ENCODE peak calls at places on chromosomes 4 and X, in seven cellular contexts. D is tibial artery, T is activated B cell treated with CpG ODN at 0.5 μM for 24 hours, Q is transverse colon, H is pancreas, B is foreskin fibroblast, K is AG04450. W is an unnamed sample.

GRCh38 chrX:24668111-24668510 is 21.0 kb upstream of the PCYT1B start:
- DNase-seq in D (no peak), T (no peak), Q (no peak), H (no peak), B (no peak), K (no peak), W (peak; percentile 10)

GRCh38 chr4:15434086-15434485 is 6.3 kb downstream of the C1QTNF7 start:
- DNase-seq in D (no peak), T (no peak), Q (no peak), H (no peak), B (peak; percentile 61), K (no peak), W (peak; percentile 41)

GRCh38 chr4:72631296-72631695 is 62.3 kb upstream of the ADAMTS3 start:
- DNase-seq in D (no peak), T (no peak), Q (no peak), H (no peak), B (peak; percentile 42), K (peak; percentile 3), W (peak; percentile 58)

GRCh38 chr4:74161676-74162450 is 3.9 kb downstream of the MTHFD2L start:
- DNase-seq in D (no peak), T (no peak), Q (no peak), H (no peak), B (no peak), K (no peak), W (peak; percentile 43)

GRCh38 chrX:21394792-21395191 is 20.6 kb downstream of the CNKSR2 start:
- DNase-seq in D (no peak), T (no peak), Q (no peak), H (no peak), B (no peak), K (no peak), W (no peak)

GRCh38 chrX:110418220-110418856 is 59.7 kb downstream of the RTL9 start:
- DNase-seq in D (no peak), T (no peak), Q (no peak), H (no peak), B (peak; percentile 69), K (peak; percentile 50), W (peak; percentile 69)

GRCh38 chr4:144644368-144645101 is 1.4 kb upstream of the HHIP start:
- DNase-seq in D (no peak), T (no peak), Q (no peak), H (no peak), B (no peak), K (no peak), W (peak; percentile 37)

GRCh38 chrX:153687121-153688039 is at the start of gene SLC6A8:
- DNase-seq in D (peak; percentile 86), T (peak; percentile 34), Q (peak; percentile 71), H (peak; percentile 75), B (peak; percentile 50), K (peak; percentile 15), W (peak; percentile 52)

GRCh38 chr4:86033171-86033570 is 326.7 kb downstream of the MAPK10 start:
- DNase-seq in D (peak; percentile 78), T (no peak), Q (peak; percentile 9), H (no peak), B (peak; percentile 42), K (no peak), W (peak; percentile 97)

GRCh38 chr4:68905598-68906237 is 45.9 kb downstream of the UGT2A3 start:
- DNase-seq in D (no peak), T (no peak), Q (no peak), H (peak; percentile 58), B (no peak), K (no peak), W (peak; percentile 81)

GRCh38 chr4:42995343-42995944 is 102.9 kb downstream of the GRXCR1 start:
- DNase-seq in D (no peak), T (no peak), Q (no peak), H (no peak), B (no peak), K (peak; percentile 1), W (peak; percentile 46)

GRCh38 chrX:27981349-27981748 is at the start of gene DCAF8L1:
- DNase-seq in D (no peak), T (no peak), Q (no peak), H (no peak), B (no peak), K (no peak), W (no peak)

GRCh38 chr4:85928775-85929585 is 430.9 kb downstream of the MAPK10 start:
- DNase-seq in D (no peak), T (no peak), Q (no peak), H (peak; percentile 71), B (no peak), K (no peak), W (peak; percentile 9)

GRCh38 chr4:170242471-170242870 is 152.7 kb upstream of the AADAT start:
- DNase-seq in D (no peak), T (no peak), Q (no peak), H (no peak), B (no peak), K (no peak), W (no peak)

GRCh38 chrX:100647739-100648138 is 3.7 kb downstream of the SRPX2 start:
- DNase-seq in D (no peak), T (no peak), Q (no peak), H (no peak), B (no peak), K (no peak), W (no peak)

GRCh38 chr4:144621681-144622080 is 24.3 kb upstream of the HHIP start:
- DNase-seq in D (no peak), T (no peak), Q (no peak), H (no peak), B (no peak), K (no peak), W (no peak)

GRCh38 chr4:21655100-21655499 is 293.5 kb downstream of the KCNIP4 start:
- DNase-seq in D (no peak), T (no peak), Q (no peak), H (no peak), B (no peak), K (no peak), W (no peak)

GRCh38 chrX:105999294-105999693 is 39.2 kb downstream of the SERPINA7 start:
- DNase-seq in D (no peak), T (no peak), Q (no peak), H (no peak), B (no peak), K (no peak), W (no peak)

GRCh38 chr4:178781779-178782178 is 1339.5 kb upstream of the AGA start:
- DNase-seq in D (no peak), T (no peak), Q (no peak), H (no peak), B (no peak), K (no peak), W (no peak)

GRCh38 chr4:8118035-8118434 is 40.6 kb downstream of the ABLIM2 start:
- DNase-seq in D (no peak), T (no peak), Q (no peak), H (no peak), B (no peak), K (no peak), W (no peak)

GRCh38 chr4:133146574-133147198 is 2.4 kb upstream of the PCDH10 start:
- DNase-seq in D (peak; percentile 67), T (no peak), Q (no peak), H (no peak), B (no peak), K (no peak), W (peak; percentile 56)
- TF ChIP-seq CTCF in D (peak; percentile 70), T (no peak), Q (peak; percentile 70), H (peak; percentile 40), B (peak; percentile 99), K (peak; percentile 99), W (peak; percentile 98)

GRCh38 chr4:168840386-168840763 is 169.7 kb downstream of the CBR4 start:
- DNase-seq in D (no peak), T (no peak), Q (no peak), H (no peak), B (no peak), K (no peak), W (no peak)

GRCh38 chr4:168841682-168842019 is 168.4 kb downstream of the CBR4 start:
- DNase-seq in D (no peak), T (no peak), Q (no peak), H (no peak), B (no peak), K (no peak), W (no peak)

GRCh38 chr4:168840988-168841681 is 168.9 kb downstream of the CBR4 start:
- DNase-seq in D (no peak), T (no peak), Q (no peak), H (no peak), B (no peak), K (no peak), W (no peak)

GRCh38 chr4:168843635-168844034 is 166.4 kb downstream of the CBR4 start:
- DNase-seq in D (no peak), T (no peak), Q (no peak), H (no peak), B (no peak), K (no peak), W (no peak)

GRCh38 chr4:168842186-168842585 is 167.9 kb downstream of the CBR4 start:
- DNase-seq in D (no peak), T (no peak), Q (no peak), H (no peak), B (no peak), K (no peak), W (no peak)
- TF ChIP-seq CTCF in D (no peak), T (no peak), Q (no peak), H (no peak), B (no peak), K (no peak), W (no peak)

GRCh38 chr4:111800551-111800950 is 344.7 kb upstream of the FAM241A start:
- DNase-seq in D (no peak), T (no peak), Q (no peak), H (no peak), B (no peak), K (no peak), W (no peak)

GRCh38 chr4:111802191-111802590 is 343.1 kb upstream of the FAM241A start:
- DNase-seq in D (no peak), T (no peak), Q (no peak), H (no peak), B (peak; percentile 3), K (no peak), W (no peak)

GRCh38 chr4:111797455-111798163 is 347.6 kb upstream of the FAM241A start:
- DNase-seq in D (no peak), T (no peak), Q (no peak), H (no peak), B (no peak), K (no peak), W (no peak)

GRCh38 chr4:111793686-111794085 is 351.6 kb upstream of the FAM241A start:
- DNase-seq in D (no peak), T (no peak), Q (no peak), H (no peak), B (no peak), K (no peak), W (no peak)

GRCh38 chr4:111798840-111799239 is 346.4 kb upstream of the FAM241A start:
- DNase-seq in D (no peak), T (no peak), Q (no peak), H (no peak), B (no peak), K (no peak), W (no peak)
- TF ChIP-seq CTCF in D (no peak), T (no peak), Q (no peak), H (no peak), B (peak; percentile 19), K (no peak), W (no peak)

GRCh38 chr4:163353054-163353453 is 9.4 kb downstream of the NPY5R start:
- DNase-seq in D (no peak), T (no peak), Q (no peak), H (no peak), B (no peak), K (no peak), W (no peak)

GRCh38 chr4:163350672-163351071 is 7.0 kb downstream of the NPY5R start:
- DNase-seq in D (no peak), T (no peak), Q (no peak), H (no peak), B (no peak), K (no peak), W (no peak)

GRCh38 chr4:163356104-163356503 is 12.4 kb downstream of the NPY5R start:
- DNase-seq in D (no peak), T (no peak), Q (no peak), H (no peak), B (no peak), K (no peak), W (no peak)
- TF ChIP-seq CTCF in D (no peak), T (no peak), Q (no peak), H (no peak), B (no peak), K (no peak), W (no peak)

W was measured in fibroblast of the aortic adventitia.